ENCODE peak calls at places on chromosomes 13 and 19, in eight cellular contexts. T is fibroblast of mammary gland, P is frontal cortex, V is AG04450, G is AG08396, C is progenitor cell of endocrine pancreas, B is globus pallidus, E is HCEC 1CT. J is an unnamed sample.

GRCh38 chr13:41144576-41144975 is 12.0 kb upstream of the KBTBD6 start:
- DNase-seq in T (no peak), P (no peak), V (no peak), G (no peak), C (no peak), B (no peak), E (no peak), J (no peak)

GRCh38 chr19:46904114-46905060 is 43.6 kb downstream of the ARHGAP35 start:
- DNase-seq in T (peak; percentile 63), P (no peak), V (peak; percentile 34), G (no peak), C (no peak), B (no peak), E (no peak), J (no peak)

GRCh38 chr13:95403349-95404140 is 102.3 kb upstream of the ABCC4 start:
- DNase-seq in T (no peak), P (no peak), V (no peak), G (no peak), C (no peak), B (no peak), E (no peak), J (peak; percentile 44)

GRCh38 chr13:34638897-34639296 is 303.2 kb upstream of the NBEA start:
- DNase-seq in T (no peak), P (no peak), V (no peak), G (no peak), C (no peak), B (no peak), E (no peak), J (no peak)

GRCh38 chr19:30087381-30088138 is 145.5 kb downstream of the URI1 start:
- DNase-seq in T (no peak), P (no peak), V (no peak), G (no peak), C (no peak), B (peak; percentile 30), E (no peak), J (no peak)

GRCh38 chr19:45952691-45953505 is 20.8 kb downstream of the NOVA2 start:
- DNase-seq in T (peak; percentile 50), P (no peak), V (peak; percentile 18), G (peak; percentile 84), C (peak; percentile 70), B (no peak), E (peak; percentile 35), J (peak; percentile 68)

GRCh38 chr13:23674795-23675640 is 104.8 kb downstream of the TNFRSF19 start:
- DNase-seq in T (peak; percentile 96), P (no peak), V (peak; percentile 92), G (peak; percentile 74), C (no peak), B (no peak), E (peak; percentile 94), J (no peak)

GRCh38 chr13:46551410-46552301 is 1.3 kb upstream of the LRCH1 start:
- DNase-seq in T (peak; percentile 73), P (peak; percentile 51), V (no peak), G (peak; percentile 78), C (peak; percentile 51), B (peak; percentile 46), E (peak; percentile 77), J (peak; percentile 84)

GRCh38 chr13:27599845-27600553 is 20.3 kb downstream of the LNX2 start:
- DNase-seq in T (peak; percentile 60), P (no peak), V (no peak), G (peak; percentile 68), C (no peak), B (no peak), E (peak; percentile 77), J (no peak)

GRCh38 chr13:50123002-50123401 is 107.8 kb downstream of the KCNRG start:
- DNase-seq in T (no peak), P (no peak), V (no peak), G (no peak), C (no peak), B (no peak), E (no peak), J (no peak)

GRCh38 chr13:113848020-113848419 is 15.9 kb downstream of the GAS6 start:
- DNase-seq in T (no peak), P (no peak), V (no peak), G (no peak), C (no peak), B (no peak), E (no peak), J (no peak)

GRCh38 chr19:50658438-50659317 is 9.4 kb downstream of the C19orf81 start:
- DNase-seq in T (peak; percentile 29), P (peak; percentile 97), V (no peak), G (peak; percentile 93), C (peak; percentile 83), B (peak; percentile 78), E (no peak), J (peak; percentile 51)

GRCh38 chr19:53328967-53329366 is 4.6 kb upstream of the ZNF845 start:
- DNase-seq in T (peak; percentile 44), P (no peak), V (no peak), G (peak; percentile 34), C (no peak), B (peak; percentile 14), E (no peak), J (no peak)

GRCh38 chr19:48249502-48250014 is 6.2 kb downstream of the CARD8 start:
- DNase-seq in T (no peak), P (no peak), V (no peak), G (no peak), C (no peak), B (peak; percentile 45), E (no peak), J (peak; percentile 51)

GRCh38 chr13:30097089-30097488 is 210.3 kb downstream of the KATNAL1 start:
- DNase-seq in T (no peak), P (no peak), V (no peak), G (no peak), C (no peak), B (no peak), E (no peak), J (no peak)

GRCh38 chr19:7636691-7637373 is at the start of gene STXBP2:
- DNase-seq in T (no peak), P (peak; percentile 70), V (no peak), G (peak; percentile 59), C (peak; percentile 85), B (no peak), E (no peak), J (peak; percentile 66)

GRCh38 chr19:17283504-17283996 is 1.8 kb downstream of the ANKLE1 start:
- DNase-seq in T (no peak), P (no peak), V (no peak), G (no peak), C (no peak), B (no peak), E (no peak), J (no peak)

GRCh38 chr19:33139165-33139564 is 7.3 kb downstream of the WDR88 start:
- DNase-seq in T (no peak), P (no peak), V (no peak), G (no peak), C (no peak), B (no peak), E (no peak), J (no peak)

GRCh38 chr13:85990397-85990796 is 191.2 kb upstream of the SLITRK6 start:
- DNase-seq in T (no peak), P (no peak), V (no peak), G (no peak), C (no peak), B (no peak), E (no peak), J (no peak)

GRCh38 chr13:112999414-113000177 is 30.6 kb downstream of the MCF2L start:
- DNase-seq in T (no peak), P (no peak), V (no peak), G (no peak), C (no peak), B (no peak), E (no peak), J (no peak)

GRCh38 chr13:109331898-109332297 is 454.5 kb downstream of the IRS2 start:
- DNase-seq in T (peak; percentile 88), P (no peak), V (no peak), G (no peak), C (no peak), B (no peak), E (peak; percentile 49), J (no peak)

GRCh38 chr19:40255619-40256166 is 29.2 kb upstream of the CCNP start:
- DNase-seq in T (no peak), P (no peak), V (no peak), G (no peak), C (no peak), B (no peak), E (no peak), J (no peak)

GRCh38 chr13:84497613-84498012 is 615.3 kb upstream of the SLITRK1 start:
- DNase-seq in T (no peak), P (no peak), V (no peak), G (no peak), C (no peak), B (no peak), E (no peak), J (no peak)

GRCh38 chr19:47729468-47729798 is 15.9 kb upstream of the NOP53 start:
- DNase-seq in T (peak; percentile 85), P (no peak), V (no peak), G (peak; percentile 82), C (no peak), B (no peak), E (peak; percentile 80), J (peak; percentile 36)

GRCh38 chr19:10011974-10012373 is 1.3 kb upstream of the RDH8 start:
- DNase-seq in T (no peak), P (no peak), V (no peak), G (no peak), C (no peak), B (no peak), E (no peak), J (no peak)

GRCh38 chr19:34397853-34398252 is 6.3 kb upstream of the PDCD2L start:
- DNase-seq in T (no peak), P (no peak), V (no peak), G (no peak), C (no peak), B (no peak), E (no peak), J (no peak)

GRCh38 chr19:29623726-29624488 is 17.8 kb downstream of the POP4 start:
- DNase-seq in T (no peak), P (no peak), V (no peak), G (no peak), C (no peak), B (no peak), E (no peak), J (no peak)

GRCh38 chr13:93290503-93290902 is 63.9 kb downstream of the GPC6 start:
- DNase-seq in T (peak; percentile 39), P (no peak), V (no peak), G (no peak), C (no peak), B (no peak), E (peak; percentile 50), J (no peak)

GRCh38 chr13:39825886-39826285 is 170.4 kb downstream of the COG6 start:
- DNase-seq in T (no peak), P (no peak), V (no peak), G (no peak), C (no peak), B (no peak), E (no peak), J (no peak)

J was measured in endothelial cell.